ENCODE peak calls at places on chromosomes 1 and 21, in five cellular contexts. One of them, this sample, is unnamed.

GRCh38 chr1:45643978-45644377 is 20.1 kb upstream of the CCDC17 start:
- DNase-seq in fibroblast of the aortic adventitia: no peak
- DNase-seq in esophagus squamous epithelium: no peak
- DNase-seq in stimulated activated CD4-positive, alpha-beta T cell treated with anti-CD3 and anti-CD28 coated beads, TNF-alpha, amount 100 ng/mL, for 48 hours: no peak
- DNase-seq in CD8-positive, alpha-beta T cell: no peak
- DNase-seq in this sample: no peak

GRCh38 chr1:114270255-114271117 is 116.8 kb upstream of the SYT6 start:
- DNase-seq in fibroblast of the aortic adventitia: no peak
- DNase-seq in esophagus squamous epithelium: no peak
- DNase-seq in stimulated activated CD4-positive, alpha-beta T cell treated with anti-CD3 and anti-CD28 coated beads, TNF-alpha, amount 100 ng/mL, for 48 hours: no peak
- DNase-seq in CD8-positive, alpha-beta T cell: no peak
- DNase-seq in this sample: no peak

GRCh38 chr1:1001631-1002300 is 1.9 kb upstream of the HES4 start:
- DNase-seq in fibroblast of the aortic adventitia: peak; percentile 33
- DNase-seq in esophagus squamous epithelium: no peak
- DNase-seq in stimulated activated CD4-positive, alpha-beta T cell treated with anti-CD3 and anti-CD28 coated beads, TNF-alpha, amount 100 ng/mL, for 48 hours: peak; percentile 70
- DNase-seq in CD8-positive, alpha-beta T cell: no peak
- DNase-seq in this sample: peak; percentile 59

GRCh38 chr1:151887028-151887427 is 22.3 kb downstream of the THEM4 start:
- DNase-seq in fibroblast of the aortic adventitia: peak; percentile 83
- DNase-seq in esophagus squamous epithelium: no peak
- DNase-seq in stimulated activated CD4-positive, alpha-beta T cell treated with anti-CD3 and anti-CD28 coated beads, TNF-alpha, amount 100 ng/mL, for 48 hours: no peak
- DNase-seq in CD8-positive, alpha-beta T cell: no peak
- DNase-seq in this sample: no peak

GRCh38 chr1:180061019-180061418 is 93.7 kb upstream of the QSOX1 start:
- DNase-seq in fibroblast of the aortic adventitia: no peak
- DNase-seq in esophagus squamous epithelium: no peak
- DNase-seq in stimulated activated CD4-positive, alpha-beta T cell treated with anti-CD3 and anti-CD28 coated beads, TNF-alpha, amount 100 ng/mL, for 48 hours: no peak
- DNase-seq in CD8-positive, alpha-beta T cell: no peak
- DNase-seq in this sample: no peak

GRCh38 chr1:29539971-29540370 is 303.6 kb downstream of the PTPRU start:
- DNase-seq in fibroblast of the aortic adventitia: no peak
- DNase-seq in esophagus squamous epithelium: no peak
- DNase-seq in stimulated activated CD4-positive, alpha-beta T cell treated with anti-CD3 and anti-CD28 coated beads, TNF-alpha, amount 100 ng/mL, for 48 hours: no peak
- DNase-seq in CD8-positive, alpha-beta T cell: no peak
- DNase-seq in this sample: no peak

GRCh38 chr1:75632350-75632949 is 21.5 kb upstream of the SLC44A5 start:
- DNase-seq in fibroblast of the aortic adventitia: peak; percentile 60
- DNase-seq in esophagus squamous epithelium: no peak
- DNase-seq in stimulated activated CD4-positive, alpha-beta T cell treated with anti-CD3 and anti-CD28 coated beads, TNF-alpha, amount 100 ng/mL, for 48 hours: no peak
- DNase-seq in CD8-positive, alpha-beta T cell: no peak
- DNase-seq in this sample: no peak

GRCh38 chr21:17901458-17902092 is 82.4 kb upstream of the C21orf91 start:
- DNase-seq in fibroblast of the aortic adventitia: peak; percentile 11
- DNase-seq in esophagus squamous epithelium: no peak
- DNase-seq in stimulated activated CD4-positive, alpha-beta T cell treated with anti-CD3 and anti-CD28 coated beads, TNF-alpha, amount 100 ng/mL, for 48 hours: no peak
- DNase-seq in CD8-positive, alpha-beta T cell: no peak
- DNase-seq in this sample: no peak

GRCh38 chr1:83505148-83505547 is 493.8 kb downstream of the TTLL7 start:
- DNase-seq in fibroblast of the aortic adventitia: no peak
- DNase-seq in esophagus squamous epithelium: no peak
- DNase-seq in stimulated activated CD4-positive, alpha-beta T cell treated with anti-CD3 and anti-CD28 coated beads, TNF-alpha, amount 100 ng/mL, for 48 hours: no peak
- DNase-seq in CD8-positive, alpha-beta T cell: no peak
- DNase-seq in this sample: no peak

GRCh38 chr1:247914941-247915662 is 5.0 kb upstream of the OR2T8 start:
- DNase-seq in fibroblast of the aortic adventitia: no peak
- DNase-seq in esophagus squamous epithelium: no peak
- DNase-seq in stimulated activated CD4-positive, alpha-beta T cell treated with anti-CD3 and anti-CD28 coated beads, TNF-alpha, amount 100 ng/mL, for 48 hours: no peak
- DNase-seq in CD8-positive, alpha-beta T cell: no peak
- DNase-seq in this sample: no peak

GRCh38 chr1:81020506-81020905 is 780.2 kb upstream of the ADGRL2 start:
- DNase-seq in fibroblast of the aortic adventitia: no peak
- DNase-seq in esophagus squamous epithelium: no peak
- DNase-seq in stimulated activated CD4-positive, alpha-beta T cell treated with anti-CD3 and anti-CD28 coated beads, TNF-alpha, amount 100 ng/mL, for 48 hours: no peak
- DNase-seq in CD8-positive, alpha-beta T cell: no peak
- DNase-seq in this sample: no peak

GRCh38 chr1:151134991-151135390 is 11.4 kb downstream of the SEMA6C start:
- DNase-seq in fibroblast of the aortic adventitia: no peak
- DNase-seq in esophagus squamous epithelium: no peak
- DNase-seq in stimulated activated CD4-positive, alpha-beta T cell treated with anti-CD3 and anti-CD28 coated beads, TNF-alpha, amount 100 ng/mL, for 48 hours: no peak
- DNase-seq in CD8-positive, alpha-beta T cell: no peak
- DNase-seq in this sample: no peak

GRCh38 chr21:44723177-44724131 is 12.1 kb upstream of the TSPEAR start:
- DNase-seq in fibroblast of the aortic adventitia: no peak
- DNase-seq in esophagus squamous epithelium: no peak
- DNase-seq in stimulated activated CD4-positive, alpha-beta T cell treated with anti-CD3 and anti-CD28 coated beads, TNF-alpha, amount 100 ng/mL, for 48 hours: no peak
- DNase-seq in CD8-positive, alpha-beta T cell: no peak
- DNase-seq in this sample: no peak

GRCh38 chr1:25198731-25199231 is 33.5 kb downstream of the SYF2 start:
- DNase-seq in fibroblast of the aortic adventitia: no peak
- DNase-seq in esophagus squamous epithelium: no peak
- DNase-seq in stimulated activated CD4-positive, alpha-beta T cell treated with anti-CD3 and anti-CD28 coated beads, TNF-alpha, amount 100 ng/mL, for 48 hours: no peak
- DNase-seq in CD8-positive, alpha-beta T cell: no peak
- DNase-seq in this sample: no peak

GRCh38 chr1:110872745-110873435 is at the start of gene CD53:
- DNase-seq in fibroblast of the aortic adventitia: no peak
- DNase-seq in esophagus squamous epithelium: no peak
- DNase-seq in stimulated activated CD4-positive, alpha-beta T cell treated with anti-CD3 and anti-CD28 coated beads, TNF-alpha, amount 100 ng/mL, for 48 hours: no peak
- DNase-seq in CD8-positive, alpha-beta T cell: no peak
- DNase-seq in this sample: no peak

GRCh38 chr21:17931080-17931479 is 111.9 kb upstream of the C21orf91 start:
- DNase-seq in fibroblast of the aortic adventitia: no peak
- DNase-seq in esophagus squamous epithelium: no peak
- DNase-seq in stimulated activated CD4-positive, alpha-beta T cell treated with anti-CD3 and anti-CD28 coated beads, TNF-alpha, amount 100 ng/mL, for 48 hours: no peak
- DNase-seq in CD8-positive, alpha-beta T cell: no peak
- DNase-seq in this sample: no peak

GRCh38 chr1:214085325-214085724 is 97.6 kb downstream of the PROX1 start:
- DNase-seq in fibroblast of the aortic adventitia: no peak
- DNase-seq in esophagus squamous epithelium: no peak
- DNase-seq in stimulated activated CD4-positive, alpha-beta T cell treated with anti-CD3 and anti-CD28 coated beads, TNF-alpha, amount 100 ng/mL, for 48 hours: no peak
- DNase-seq in CD8-positive, alpha-beta T cell: no peak
- DNase-seq in this sample: no peak

GRCh38 chr1:198529414-198529813 is 11.1 kb downstream of the ATP6V1G3 start:
- DNase-seq in fibroblast of the aortic adventitia: peak; percentile 92
- DNase-seq in esophagus squamous epithelium: no peak
- DNase-seq in stimulated activated CD4-positive, alpha-beta T cell treated with anti-CD3 and anti-CD28 coated beads, TNF-alpha, amount 100 ng/mL, for 48 hours: no peak
- DNase-seq in CD8-positive, alpha-beta T cell: no peak
- DNase-seq in this sample: no peak

GRCh38 chr1:89200668-89201488 is 2.1 kb upstream of the GBP4 start:
- DNase-seq in fibroblast of the aortic adventitia: peak; percentile 44
- DNase-seq in esophagus squamous epithelium: no peak
- DNase-seq in stimulated activated CD4-positive, alpha-beta T cell treated with anti-CD3 and anti-CD28 coated beads, TNF-alpha, amount 100 ng/mL, for 48 hours: no peak
- DNase-seq in CD8-positive, alpha-beta T cell: no peak
- DNase-seq in this sample: no peak